ENCODE peak calls at places on chromosomes 7 and 10, in seven cellular contexts. S is NCI-H82, E is activated T-cell treated with anti-CD3 and anti-CD28 coated beads for 48 hours, G is NCI-H510A, J is adrenal gland, I is HT1080, K is foreskin fibroblast. Z is an unnamed sample.

GRCh38 chr10:94409016-94409657 is 6.8 kb downstream of the TBC1D12 start:
- DNase-seq in S (no peak), E (no peak), G (no peak), J (no peak), I (no peak), K (no peak), Z (peak)

GRCh38 chr7:110940756-110941155 is 150.2 kb upstream of the LRRN3 start:
- DNase-seq in S (no peak), E (no peak), G (no peak), J (no peak), I (no peak), K (peak), Z (no peak)

GRCh38 chr10:12448729-12449391 is 99.5 kb downstream of the CAMK1D start:
- DNase-seq in S (no peak), E (peak), G (peak), J (peak), I (peak), K (peak), Z (peak)

GRCh38 chr7:33334349-33334748 is 205.0 kb downstream of the BBS9 start:
- DNase-seq in S (peak), E (no peak), G (peak), J (no peak), I (peak), K (peak), Z (peak)

GRCh38 chr7:86846494-86847190 is 202.9 kb downstream of the GRM3 start:
- DNase-seq in S (no peak), E (no peak), G (peak), J (no peak), I (peak), K (no peak), Z (no peak)

GRCh38 chr7:151244871-151245346 is 3.6 kb downstream of the SMARCD3 start:
- DNase-seq in S (no peak), E (no peak), G (no peak), J (no peak), I (no peak), K (no peak), Z (no peak)

GRCh38 chr10:24992512-24993133 is 23.3 kb downstream of the ENKUR start:
- DNase-seq in S (no peak), E (no peak), G (no peak), J (no peak), I (no peak), K (no peak), Z (no peak)

GRCh38 chr10:113168560-113168959 is 218.5 kb downstream of the TCF7L2 start:
- DNase-seq in S (peak), E (no peak), G (no peak), J (no peak), I (no peak), K (peak), Z (no peak)

GRCh38 chr7:11625669-11626068 is 206.3 kb downstream of the THSD7A start:
- DNase-seq in S (no peak), E (no peak), G (no peak), J (peak), I (peak), K (peak), Z (no peak)

GRCh38 chr7:11846311-11846710 is 14.3 kb upstream of the THSD7A start:
- DNase-seq in S (no peak), E (no peak), G (no peak), J (no peak), I (no peak), K (no peak), Z (no peak)

GRCh38 chr7:105389090-105389650 is 449 bp upstream of the SRPK2 start:
- DNase-seq in S (peak), E (peak), G (peak), J (peak), I (peak), K (peak), Z (peak)

GRCh38 chr7:81624650-81625310 is 145.1 kb downstream of the HGF start:
- DNase-seq in S (no peak), E (no peak), G (no peak), J (no peak), I (no peak), K (peak), Z (no peak)

GRCh38 chr10:84076540-84077195 is 62.6 kb upstream of the GHITM start:
- DNase-seq in S (peak), E (no peak), G (no peak), J (no peak), I (peak), K (peak), Z (peak)

GRCh38 chr7:133139350-133139749 is 57.5 kb upstream of the CHCHD3 start:
- DNase-seq in S (peak), E (no peak), G (no peak), J (peak), I (peak), K (peak), Z (peak)

GRCh38 chr10:110724937-110725336 is 80.8 kb downstream of the RBM20 start:
- DNase-seq in S (no peak), E (no peak), G (no peak), J (no peak), I (no peak), K (no peak), Z (no peak)

GRCh38 chr10:17171131-17171530 is 30.3 kb downstream of the TRDMT1 start:
- DNase-seq in S (no peak), E (no peak), G (no peak), J (no peak), I (no peak), K (no peak), Z (no peak)

GRCh38 chr7:43825391-43825808 is 43.9 kb downstream of the MRPS24 start:
- DNase-seq in S (no peak), E (no peak), G (no peak), J (no peak), I (no peak), K (no peak), Z (peak)

GRCh38 chr10:27541728-27542285 is 37.7 kb downstream of the RAB18 start:
- DNase-seq in S (no peak), E (no peak), G (no peak), J (no peak), I (no peak), K (no peak), Z (no peak)

GRCh38 chr7:100563809-100564400 is 9.8 kb downstream of the SAP25 start:
- DNase-seq in S (peak), E (peak), G (no peak), J (peak), I (peak), K (peak), Z (peak)

GRCh38 chr10:121800146-121800545 is 127.7 kb downstream of the ATE1 start:
- DNase-seq in S (no peak), E (no peak), G (no peak), J (no peak), I (no peak), K (peak), Z (no peak)

GRCh38 chr7:91512958-91513357 is 248.7 kb downstream of the FZD1 start:
- DNase-seq in S (no peak), E (no peak), G (no peak), J (no peak), I (peak), K (peak), Z (peak)

GRCh38 chr10:61366365-61366764 is 86.8 kb downstream of the TMEM26 start:
- DNase-seq in S (no peak), E (no peak), G (no peak), J (no peak), I (no peak), K (no peak), Z (no peak)

GRCh38 chr7:137847418-137848050 is 760 bp upstream of the DGKI start:
- DNase-seq in S (peak), E (no peak), G (no peak), J (no peak), I (no peak), K (peak), Z (no peak)

GRCh38 chr7:4189151-4189570 is 492.9 kb upstream of the FOXK1 start:
- DNase-seq in S (no peak), E (no peak), G (no peak), J (peak), I (peak), K (peak), Z (peak)

GRCh38 chr10:2925631-2926030 is 141.7 kb upstream of the PFKP start:
- DNase-seq in S (no peak), E (no peak), G (no peak), J (peak), I (peak), K (no peak), Z (peak)

GRCh38 chr7:16399916-16400895 is 21.1 kb downstream of the CRPPA start:
- DNase-seq in S (no peak), E (no peak), G (no peak), J (no peak), I (no peak), K (no peak), Z (peak)

GRCh38 chr10:6171891-6172354 is 30.8 kb upstream of the PFKFB3 start:
- DNase-seq in S (no peak), E (peak), G (no peak), J (peak), I (peak), K (peak), Z (peak)

GRCh38 chr7:44163591-44163990 is 22.5 kb upstream of the MYL7 start:
- DNase-seq in S (no peak), E (no peak), G (no peak), J (no peak), I (peak), K (peak), Z (peak)

GRCh38 chr10:30528427-30528782 is 94.4 kb downstream of the MAP3K8 start:
- DNase-seq in S (no peak), E (no peak), G (no peak), J (no peak), I (no peak), K (no peak), Z (no peak)

GRCh38 chr10:23172846-23173548 is 19.1 kb upstream of the PTF1A start:
- DNase-seq in S (no peak), E (no peak), G (no peak), J (no peak), I (no peak), K (no peak), Z (no peak)

GRCh38 chr10:62467509-62467908 is 93.3 kb downstream of the ZNF365 start:
- DNase-seq in S (no peak), E (no peak), G (no peak), J (no peak), I (peak), K (peak), Z (no peak)

GRCh38 chr7:55148571-55148970 is 129.8 kb downstream of the EGFR start:
- DNase-seq in S (no peak), E (no peak), G (peak), J (no peak), I (no peak), K (peak), Z (no peak)

GRCh38 chr10:24898501-24898900 is 53.9 kb downstream of the PRTFDC1 start:
- DNase-seq in S (no peak), E (no peak), G (no peak), J (no peak), I (no peak), K (no peak), Z (no peak)

GRCh38 chr7:137091396-137091795 is 222.9 kb downstream of the CHRM2 start:
- DNase-seq in S (peak), E (no peak), G (no peak), J (no peak), I (peak), K (peak), Z (peak)

GRCh38 chr10:94192333-94192732 is 170.4 kb downstream of the NOC3L start:
- DNase-seq in S (no peak), E (no peak), G (no peak), J (no peak), I (no peak), K (no peak), Z (no peak)

Z was measured in Daoy.